ENCODE peak calls at places on chromosome 5, in six cellular contexts. W is spleen, Q is fibroblast of mammary gland, S is AG10803, I is ovary, G is IMR-90. B is an unnamed sample.

GRCh38 chr5:168708301-168708695 is 129.1 kb upstream of the PANK3 start:
- DNase-seq in W (no peak), Q (no peak), S (no peak), I (no peak), G (no peak), B (no peak)

GRCh38 chr5:74378464-74378863 is 262.1 kb downstream of the ENC1 start:
- DNase-seq in W (no peak), Q (peak; percentile 33), S (peak; percentile 81), I (no peak), G (peak; percentile 60), B (no peak)

GRCh38 chr5:137497396-137498290 is 1.5 kb downstream of the SPOCK1 start:
- DNase-seq in W (no peak), Q (no peak), S (no peak), I (no peak), G (no peak), B (no peak)

GRCh38 chr5:127848098-127848497 is 144.9 kb downstream of the CCDC192 start:
- DNase-seq in W (no peak), Q (no peak), S (no peak), I (no peak), G (no peak), B (no peak)

GRCh38 chr5:143564417-143564816 is 160.9 kb upstream of the NR3C1 start:
- DNase-seq in W (no peak), Q (no peak), S (no peak), I (no peak), G (no peak), B (no peak)

GRCh38 chr5:77156379-77156778 is 54.1 kb upstream of the PDE8B start:
- DNase-seq in W (no peak), Q (no peak), S (no peak), I (no peak), G (no peak), B (no peak)

GRCh38 chr5:148984333-148984732 is 78.5 kb downstream of the SH3TC2 start:
- DNase-seq in W (no peak), Q (peak; percentile 41), S (no peak), I (no peak), G (peak; percentile 76), B (peak; percentile 83)

GRCh38 chr5:65809817-65810531 is 88.0 kb downstream of the NLN start:
- DNase-seq in W (no peak), Q (peak; percentile 79), S (peak; percentile 84), I (peak; percentile 51), G (peak; percentile 62), B (no peak)

GRCh38 chr5:140169410-140169809 is 5.6 kb upstream of the CYSTM1 start:
- DNase-seq in W (no peak), Q (peak; percentile 38), S (no peak), I (no peak), G (no peak), B (no peak)

GRCh38 chr5:66436721-66437120 is 159.5 kb upstream of the MAST4 start:
- DNase-seq in W (no peak), Q (no peak), S (no peak), I (no peak), G (no peak), B (no peak)

DNA sequence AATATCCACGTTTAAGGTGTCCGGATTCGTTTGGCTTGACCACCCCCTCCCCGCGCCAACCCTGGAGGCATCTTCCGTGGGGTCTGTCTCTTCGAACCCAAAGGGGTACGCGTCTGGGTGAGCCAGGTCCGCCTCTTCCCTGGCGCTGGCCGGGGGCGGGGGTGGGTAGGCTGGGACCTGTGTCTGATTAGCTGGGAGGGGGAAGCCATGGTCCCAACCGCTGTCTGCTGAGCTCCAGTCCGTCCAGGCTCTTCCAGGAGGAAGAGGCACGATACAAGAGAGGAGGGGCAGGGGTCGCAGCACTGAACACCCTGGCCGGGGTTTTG is at the start of gene LVRN:
- DNase-seq in W (peak; percentile 69), Q (no peak), S (no peak), I (no peak), G (no peak), B (no peak)
- H3K4me3 ChIP-seq in W (peak within 1 kb of the TSS; percentile 36), Q (peak within 1 kb of the TSS; percentile 23), S (peak within 1 kb of the TSS; percentile 50), I (peak within 1 kb of the TSS; percentile 29), G (peak within 1 kb of the TSS; percentile 18), B (peak within 1 kb of the TSS; percentile 45)

DNA sequence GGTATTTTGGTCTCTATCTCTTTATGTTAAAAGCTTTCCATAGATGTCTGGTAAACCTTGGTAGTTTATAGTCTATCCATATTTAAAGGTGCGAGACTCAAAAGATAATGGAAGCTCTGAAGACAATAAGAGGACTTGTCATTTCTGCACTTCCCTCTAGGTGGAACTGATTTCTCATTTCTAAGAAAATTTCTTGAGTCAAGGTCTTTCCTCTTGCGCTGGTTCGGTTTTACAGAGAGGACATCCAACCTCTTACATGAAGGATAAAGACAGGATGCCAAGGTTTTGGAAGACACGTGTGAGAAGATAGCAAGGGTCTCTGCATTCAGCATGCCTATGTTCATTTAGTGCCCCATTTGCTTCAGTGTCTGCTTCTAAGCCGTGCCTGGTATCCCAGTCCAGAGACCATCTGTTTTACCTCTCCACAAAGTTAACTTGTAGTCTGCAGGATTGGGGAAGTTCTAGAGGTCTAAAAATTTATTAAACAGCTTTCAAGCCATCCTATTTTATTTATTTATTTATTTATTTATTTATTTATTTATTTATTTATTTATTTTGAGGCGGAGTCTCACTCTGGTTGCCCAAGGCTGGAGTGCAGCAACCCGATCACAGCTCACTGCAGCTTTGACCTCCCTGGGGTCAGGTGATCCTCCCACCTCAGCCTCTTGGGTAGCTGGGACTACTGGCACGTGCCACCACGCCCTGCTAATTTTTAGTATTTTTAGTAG is 41.6 kb downstream of the KIAA1191 start:
- DNase-seq in W (no peak), Q (peak; percentile 40), S (peak; percentile 11), I (no peak), G (peak; percentile 6), B (no peak)
- TF ChIP-seq CTCF in W (no peak), Q (peak; percentile 28), S (peak; percentile 35), I (no peak), G (no peak), B (peak; percentile 46)

DNA sequence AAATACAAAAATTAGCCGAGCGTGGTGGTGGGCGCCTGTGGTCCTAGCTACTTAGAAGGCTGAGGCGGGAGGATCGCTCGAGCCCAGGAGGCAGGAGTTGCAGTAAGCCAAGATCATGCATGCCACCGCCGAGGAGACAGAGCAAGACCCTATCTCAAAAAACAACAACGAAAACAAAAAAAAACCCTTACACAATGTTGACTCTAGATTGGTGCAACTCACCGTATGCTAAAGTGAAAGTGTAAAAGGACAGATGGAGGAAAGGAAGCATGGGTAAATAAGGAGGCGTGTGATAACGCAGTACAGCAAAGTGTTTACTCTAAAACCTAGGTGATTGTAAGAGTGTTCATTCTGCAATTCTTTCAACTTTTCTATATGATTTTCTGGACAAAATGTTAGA is 15.9 kb upstream of the RUFY1 start:
- DNase-seq in W (no peak), Q (no peak), S (no peak), I (no peak), G (no peak), B (no peak)
- H3K4me3 ChIP-seq in W (peak overlapping the region; percentile 11), Q (no peak overlapping the region), S (no peak overlapping the region), I (no peak overlapping the region), G (no peak overlapping the region), B (no peak overlapping the region)

GRCh38 chr5:174581483-174581882 is 142.9 kb upstream of the MSX2 start:
- DNase-seq in W (no peak), Q (peak; percentile 5), S (no peak), I (no peak), G (no peak), B (no peak)
- TF ChIP-seq CTCF in W (no peak), Q (peak; percentile 26), S (no peak), I (no peak), G (peak; percentile 19), B (peak; percentile 64)

GRCh38 chr5:151214614-151215545 is 9.0 kb downstream of the CCDC69 start:
- DNase-seq in W (peak; percentile 94), Q (no peak), S (no peak), I (no peak), G (no peak), B (no peak)

GRCh38 chr5:151213803-151214613 is 9.9 kb downstream of the CCDC69 start:
- DNase-seq in W (peak; percentile 97), Q (peak; percentile 57), S (peak; percentile 23), I (peak; percentile 79), G (no peak), B (no peak)

GRCh38 chr5:151216781-151217180 is 7.1 kb downstream of the CCDC69 start:
- DNase-seq in W (no peak), Q (no peak), S (no peak), I (no peak), G (no peak), B (no peak)

GRCh38 chr5:151218177-151218576 is 5.7 kb downstream of the CCDC69 start:
- DNase-seq in W (no peak), Q (no peak), S (no peak), I (no peak), G (no peak), B (no peak)

GRCh38 chr5:151215546-151215880 is 8.4 kb downstream of the CCDC69 start:
- DNase-seq in W (no peak), Q (no peak), S (no peak), I (no peak), G (no peak), B (no peak)
- H3K4me3 ChIP-seq in W (no peak overlapping the region), Q (no peak overlapping the region), S (no peak overlapping the region), I (no peak overlapping the region), G (no peak overlapping the region), B (no peak overlapping the region)

GRCh38 chr5:157471709-157472108 is 11.7 kb downstream of the NIPAL4 start:
- DNase-seq in W (no peak), Q (peak; percentile 45), S (peak; percentile 26), I (no peak), G (peak; percentile 33), B (no peak)
- TF ChIP-seq CTCF in W (peak; percentile 50), Q (peak; percentile 74), S (peak; percentile 61), I (no peak), G (peak; percentile 55), B (peak; percentile 83)

DNA sequence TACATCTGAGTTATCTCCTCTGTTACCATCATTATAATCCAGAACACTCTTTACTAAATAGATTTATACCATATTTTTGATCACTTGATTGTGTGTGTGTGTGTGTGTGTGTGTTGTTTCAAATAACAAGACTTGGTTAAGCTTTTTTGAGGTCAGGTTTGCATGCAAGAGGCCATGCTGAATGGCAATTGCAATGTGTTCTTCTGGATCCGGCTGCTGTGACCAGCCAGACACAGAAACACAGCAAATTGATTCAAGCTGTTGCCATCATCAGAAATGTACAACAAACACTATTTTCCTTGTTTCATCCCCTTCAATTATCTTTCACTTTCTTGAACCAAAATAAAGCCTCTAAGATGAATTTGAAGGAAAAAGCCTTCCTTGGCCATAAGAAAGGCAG is 54.0 kb downstream of the DPYSL3 start:
- DNase-seq in W (no peak), Q (peak; percentile 44), S (peak; percentile 80), I (no peak), G (no peak), B (no peak)
- H3K4me3 ChIP-seq in W (no peak overlapping the region), Q (no peak overlapping the region), S (no peak overlapping the region), I (no peak overlapping the region), G (no peak overlapping the region), B (no peak overlapping the region)

GRCh38 chr5:151130922-151131891 is 26.4 kb downstream of the ANXA6 start:
- DNase-seq in W (no peak), Q (no peak), S (no peak), I (no peak), G (peak; percentile 32), B (no peak)
- TF ChIP-seq CTCF in W (no peak), Q (no peak), S (no peak), I (no peak), G (no peak), B (no peak)

DNA sequence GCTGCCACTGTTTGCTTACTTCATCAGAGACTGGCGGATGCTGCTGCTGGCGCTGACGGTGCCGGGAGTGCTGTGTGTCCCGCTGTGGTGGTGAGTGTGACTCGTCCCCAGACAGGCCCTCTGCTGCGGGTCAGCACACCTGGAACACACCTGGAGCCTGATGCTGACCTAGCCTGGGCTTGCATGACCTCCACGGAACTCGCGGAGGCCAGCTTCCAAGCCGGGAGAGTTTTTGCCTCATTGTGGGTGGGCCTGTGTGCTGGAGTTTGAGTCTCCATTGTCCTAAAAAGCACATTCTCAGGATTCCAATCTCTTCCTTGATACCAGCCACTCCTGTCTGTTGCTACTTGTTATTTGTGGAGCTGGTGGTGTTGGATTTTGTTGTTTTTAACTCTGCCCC is 28.1 kb downstream of the SLC22A4 start:
- DNase-seq in W (no peak), Q (no peak), S (no peak), I (no peak), G (no peak), B (no peak)
- H3K4me3 ChIP-seq in W (no peak overlapping the region), Q (no peak overlapping the region), S (no peak overlapping the region), I (no peak overlapping the region), G (no peak overlapping the region), B (no peak overlapping the region)